ENCODE peak calls at places on chromosomes 6 and 20, in four cellular contexts. One of them, this sample, is unnamed.

GRCh38 chr20:44733341-44734069 is 12.2 kb upstream of the KCNK15 start:
- DNase-seq in GM12878: no peak
- DNase-seq in K562: peak; percentile 63
- DNase-seq in HepG2: peak; percentile 67
- DNase-seq in this sample: peak; percentile 71

GRCh38 chr20:44695295-44696230 is 19.6 kb upstream of the CCN5 start:
- DNase-seq in HepG2: no peak
- DNase-seq in GM12878: no peak
- DNase-seq in K562: no peak
- DNase-seq in this sample: no peak

GRCh38 chr20:63461364-63461763 is 11.1 kb downstream of the KCNQ2 start:
- DNase-seq in HepG2: no peak
- DNase-seq in K562: peak; percentile 77
- DNase-seq in GM12878: no peak
- DNase-seq in this sample: no peak

GRCh38 chr6:167420858-167421766 is 96.2 kb downstream of the TTLL2 start:
- DNase-seq in GM12878: no peak
- DNase-seq in HepG2: peak; percentile 84
- DNase-seq in K562: peak; percentile 32
- DNase-seq in this sample: peak; percentile 76

GRCh38 chr20:24490598-24490997 is 21.2 kb downstream of the SYNDIG1 start:
- DNase-seq in GM12878: no peak
- DNase-seq in HepG2: no peak
- DNase-seq in K562: no peak
- DNase-seq in this sample: no peak

GRCh38 chr6:37631295-37631694 is 66.4 kb downstream of the MDGA1 start:
- DNase-seq in HepG2: no peak
- DNase-seq in GM12878: no peak
- DNase-seq in K562: no peak
- DNase-seq in this sample: no peak

GRCh38 chr20:7703436-7703835 is 236.8 kb downstream of the HAO1 start:
- DNase-seq in HepG2: no peak
- DNase-seq in K562: no peak
- DNase-seq in GM12878: no peak
- DNase-seq in this sample: no peak

GRCh38 chr20:14235355-14235754 is 102.1 kb downstream of the FLRT3 start:
- DNase-seq in GM12878: no peak
- DNase-seq in HepG2: no peak
- DNase-seq in K562: no peak
- DNase-seq in this sample: no peak

GRCh38 chr6:30615219-30615957 is 1.7 kb downstream of the PPP1R10 start:
- DNase-seq in GM12878: no peak
- DNase-seq in K562: no peak
- DNase-seq in HepG2: peak; percentile 83
- DNase-seq in this sample: no peak

GRCh38 chr6:145137425-145137824 is 597.9 kb downstream of the EPM2A start:
- DNase-seq in K562: no peak
- DNase-seq in HepG2: peak; percentile 23
- DNase-seq in GM12878: no peak
- DNase-seq in this sample: no peak

GRCh38 chr6:137237413-137238170 is 18.4 kb upstream of the IFNGR1 start:
- DNase-seq in HepG2: peak; percentile 39
- DNase-seq in K562: no peak
- DNase-seq in GM12878: no peak
- DNase-seq in this sample: no peak

GRCh38 chr6:24709014-24709711 is 9.8 kb downstream of the C6orf62 start:
- DNase-seq in K562: no peak
- DNase-seq in HepG2: no peak
- DNase-seq in GM12878: no peak
- DNase-seq in this sample: no peak

GRCh38 chr6:140581601-140582000 is 1207.2 kb upstream of the CITED2 start:
- DNase-seq in GM12878: no peak
- DNase-seq in K562: no peak
- DNase-seq in HepG2: no peak
- DNase-seq in this sample: no peak

GRCh38 chr20:9572690-9573089 is 58.3 kb downstream of the LAMP5 start:
- DNase-seq in GM12878: no peak
- DNase-seq in HepG2: no peak
- DNase-seq in K562: no peak
- DNase-seq in this sample: peak; percentile 20

GRCh38 chr6:3285049-3285639 is 26.4 kb downstream of the PSMG4 start:
- DNase-seq in GM12878: no peak
- DNase-seq in HepG2: no peak
- DNase-seq in K562: no peak
- DNase-seq in this sample: no peak

GRCh38 chr6:148997863-148998262 is 251.0 kb downstream of the UST start:
- DNase-seq in HepG2: no peak
- DNase-seq in K562: no peak
- DNase-seq in GM12878: no peak
- DNase-seq in this sample: no peak

GRCh38 chr6:90035047-90035678 is 140.9 kb downstream of the GJA10 start:
- DNase-seq in K562: no peak
- DNase-seq in HepG2: no peak
- DNase-seq in GM12878: no peak
- DNase-seq in this sample: no peak

GRCh38 chr20:35490736-35491181 is 35.4 kb downstream of the CEP250 start:
- DNase-seq in HepG2: no peak
- DNase-seq in K562: no peak
- DNase-seq in GM12878: peak; percentile 51
- DNase-seq in this sample: no peak

GRCh38 chr20:58014628-58015315 is 213.7 kb downstream of the ANKRD60 start:
- DNase-seq in HepG2: no peak
- DNase-seq in GM12878: no peak
- DNase-seq in K562: no peak
- DNase-seq in this sample: no peak

GRCh38 chr6:37535701-37536461 is 36.2 kb upstream of the CCDC167 start:
- DNase-seq in GM12878: no peak
- DNase-seq in HepG2: no peak
- DNase-seq in K562: peak; percentile 72
- DNase-seq in this sample: peak; percentile 77

GRCh38 chr6:43827898-43828297 is 57.9 kb downstream of the VEGFA start:
- DNase-seq in HepG2: no peak
- DNase-seq in K562: no peak
- DNase-seq in GM12878: no peak
- DNase-seq in this sample: no peak

GRCh38 chr20:375265-375889 is 5.2 kb upstream of the TRIB3 start:
- DNase-seq in GM12878: no peak
- DNase-seq in HepG2: no peak
- DNase-seq in K562: peak; percentile 44
- DNase-seq in this sample: no peak

GRCh38 chr6:157756708-157757429 is 66.2 kb upstream of the SNX9 start:
- DNase-seq in K562: peak; percentile 77
- DNase-seq in HepG2: peak; percentile 81
- DNase-seq in GM12878: no peak
- DNase-seq in this sample: peak; percentile 79

GRCh38 chr20:62186887-62187866 is 4.3 kb downstream of the MTG2 start:
- DNase-seq in K562: no peak
- DNase-seq in GM12878: no peak
- DNase-seq in HepG2: no peak
- DNase-seq in this sample: no peak

GRCh38 chr6:116136933-116137340 is 11.0 kb upstream of the COL10A1 start:
- DNase-seq in GM12878: no peak
- DNase-seq in K562: no peak
- DNase-seq in HepG2: no peak
- DNase-seq in this sample: no peak

GRCh38 chr6:42453649-42454427 is 2.1 kb upstream of the TRERF1 start:
- DNase-seq in GM12878: no peak
- DNase-seq in HepG2: no peak
- DNase-seq in K562: no peak
- DNase-seq in this sample: peak; percentile 43

GRCh38 chr6:42454428-42454791 is 2.7 kb upstream of the TRERF1 start:
- DNase-seq in K562: no peak
- DNase-seq in HepG2: no peak
- DNase-seq in GM12878: no peak
- DNase-seq in this sample: no peak

GRCh38 chr6:42452171-42453026 is 673 bp upstream of the TRERF1 start:
- DNase-seq in GM12878: no peak
- DNase-seq in K562: peak; percentile 66
- DNase-seq in HepG2: no peak
- DNase-seq in this sample: peak; percentile 88

GRCh38 chr6:42451595-42452170 is at the start of gene TRERF1:
- DNase-seq in GM12878: no peak
- DNase-seq in K562: peak; percentile 43
- DNase-seq in HepG2: no peak
- DNase-seq in this sample: peak; percentile 72

DNA sequence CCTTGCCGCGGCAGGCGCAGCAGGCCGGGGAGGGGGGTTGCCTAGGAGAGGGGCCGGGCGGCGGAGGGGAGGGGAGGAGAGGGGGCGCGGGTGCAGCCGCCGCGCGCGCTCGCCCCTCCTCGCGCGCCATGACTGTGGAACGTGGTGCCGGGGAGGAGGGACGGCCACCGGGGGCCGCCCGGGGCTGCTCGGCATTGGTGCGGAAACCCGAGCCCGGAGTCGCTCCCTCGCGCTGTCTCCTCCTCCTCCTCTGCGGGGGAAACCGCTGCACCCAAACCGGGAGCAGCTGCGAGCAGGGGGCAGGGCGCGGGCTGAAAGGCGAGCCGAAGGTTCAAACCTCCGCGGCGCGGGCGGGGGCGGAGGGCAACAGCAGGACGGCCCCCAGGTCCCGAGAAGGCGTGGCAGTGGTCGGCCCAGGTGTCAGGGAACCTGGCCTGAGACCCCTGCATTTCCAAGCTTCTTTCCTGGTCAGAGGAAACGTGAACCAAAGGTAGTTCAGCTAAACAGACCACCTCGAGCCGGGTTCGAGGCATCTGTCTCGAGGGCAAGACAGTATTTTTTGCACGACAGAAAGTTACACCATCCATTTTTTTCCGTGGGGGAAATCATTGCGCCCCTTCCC is 1.4 kb upstream of the TRERF1 start:
- DNase-seq in GM12878: peak; percentile 51
- DNase-seq in K562: peak; percentile 88
- DNase-seq in HepG2: peak; percentile 21
- DNase-seq in this sample: peak; percentile 92
- TF ChIP-seq REST in GM12878: no peak
- TF ChIP-seq REST in K562: no peak
- TF ChIP-seq REST in HepG2: no peak
- TF ChIP-seq REST in this sample: no peak

GRCh38 chr20:22716824-22717351 is 132.5 kb upstream of the FOXA2 start:
- DNase-seq in GM12878: no peak
- DNase-seq in K562: no peak
- DNase-seq in HepG2: no peak
- DNase-seq in this sample: no peak
- TF ChIP-seq RFX5 in GM12878: no peak
- TF ChIP-seq RFX5 in K562: no peak
- TF ChIP-seq RFX5 in HepG2: no peak
- TF ChIP-seq RFX5 in this sample: no peak

DNA sequence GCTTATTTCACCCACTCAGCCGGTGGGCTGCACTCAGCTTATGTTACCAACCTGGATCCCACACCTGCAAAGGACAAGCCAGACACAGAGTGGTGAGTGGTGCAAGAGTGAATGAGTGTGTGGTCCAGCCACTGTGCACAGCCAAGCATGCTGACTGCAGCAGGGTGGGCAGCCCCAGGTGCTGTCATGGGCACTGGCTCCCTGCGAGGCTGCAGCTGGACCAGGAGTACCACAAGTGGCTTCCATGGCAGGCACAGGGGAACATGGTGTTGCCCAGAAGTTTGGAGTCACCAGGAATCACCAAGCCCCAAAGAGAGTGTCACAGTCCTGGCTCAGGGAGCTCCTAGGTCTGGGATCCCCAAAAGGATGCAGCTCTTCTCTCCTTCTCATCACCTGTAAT is 1093.4 kb downstream of the KHDRBS2 start:
- DNase-seq in HepG2: no peak
- DNase-seq in K562: no peak
- DNase-seq in GM12878: no peak
- DNase-seq in this sample: no peak
- TF ChIP-seq TAF1 in HepG2: no peak
- TF ChIP-seq TAF1 in K562: no peak
- TF ChIP-seq TAF1 in GM12878: no peak
- TF ChIP-seq TAF1 in this sample: no peak

DNA sequence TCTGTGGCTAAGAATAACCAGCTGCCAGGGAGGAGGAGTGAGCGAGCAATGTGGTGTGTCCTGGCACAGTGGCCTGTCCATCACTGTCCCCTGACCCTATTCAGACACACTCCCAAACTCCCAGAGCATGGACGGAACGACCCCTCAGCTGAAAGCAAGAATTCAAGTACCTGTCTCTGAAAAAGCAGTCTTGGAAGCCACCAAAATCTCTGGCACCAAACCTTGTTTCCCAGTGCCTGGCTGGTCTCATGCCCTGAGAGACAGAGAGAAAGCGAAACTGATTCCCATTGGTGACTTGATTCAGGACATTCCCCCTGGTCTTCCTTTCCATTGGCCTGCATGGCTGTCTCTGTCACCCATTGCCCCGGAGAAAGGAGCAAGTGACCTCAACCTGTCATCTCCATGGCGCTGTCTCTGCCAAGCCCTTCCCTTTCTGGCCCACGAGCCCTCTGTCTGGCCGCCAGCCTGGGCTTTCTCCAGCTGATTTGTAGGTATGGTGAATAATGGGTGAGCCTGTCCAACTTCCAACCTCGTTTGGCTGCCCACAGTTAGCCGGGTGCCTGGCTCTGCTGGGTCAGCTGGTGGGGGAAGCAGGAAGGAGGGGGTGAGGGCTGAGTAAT is at the start of gene DDO:
- DNase-seq in GM12878: no peak
- DNase-seq in K562: peak; percentile 15
- DNase-seq in HepG2: peak; percentile 86
- DNase-seq in this sample: no peak
- TF ChIP-seq REST in GM12878: no peak
- TF ChIP-seq REST in K562: no peak
- TF ChIP-seq REST in HepG2: no peak
- TF ChIP-seq REST in this sample: no peak

GRCh38 chr20:48524582-48524981 is 303.2 kb downstream of the PREX1 start:
- DNase-seq in GM12878: no peak
- DNase-seq in K562: no peak
- DNase-seq in HepG2: no peak
- DNase-seq in this sample: no peak
- TF ChIP-seq RFX5 in GM12878: no peak
- TF ChIP-seq RFX5 in K562: no peak
- TF ChIP-seq RFX5 in HepG2: no peak
- TF ChIP-seq RFX5 in this sample: no peak